ENCODE peak calls at places on chromosomes 7 and 10, in seven cellular contexts. N, I, D, S, U, Q and Z are unnamed samples.

GRCh38 chr10:82544377-82544776 is 669.4 kb downstream of the NRG3 start:
- DNase-seq in N (no peak), I (no peak), D (no peak), S (no peak), U (no peak), Q (no peak), Z (no peak)

GRCh38 chr7:130277763-130278643 is 11.3 kb downstream of the CPA2 start:
- DNase-seq in N (peak; percentile 77), I (peak; percentile 44), D (peak; percentile 74), S (no peak), U (peak; percentile 30), Q (peak; percentile 75), Z (peak; percentile 60)

GRCh38 chr7:378041-378420 is 88.1 kb downstream of the FOXL3 start:
- DNase-seq in N (no peak), I (no peak), D (no peak), S (peak; percentile 23), U (no peak), Q (peak; percentile 4), Z (no peak)

GRCh38 chr10:86601956-86602592 is 52.3 kb upstream of the OPN4 start:
- DNase-seq in N (no peak), I (no peak), D (no peak), S (no peak), U (no peak), Q (no peak), Z (no peak)

GRCh38 chr7:13092708-13093005 is 405.2 kb downstream of the ARL4A start:
- DNase-seq in N (no peak), I (no peak), D (no peak), S (no peak), U (no peak), Q (no peak), Z (no peak)

GRCh38 chr10:48456361-48456804 is 148.5 kb downstream of the ARHGAP22 start:
- DNase-seq in N (no peak), I (no peak), D (no peak), S (peak; percentile 79), U (no peak), Q (no peak), Z (no peak)

GRCh38 chr7:158549176-158549833 is 38.3 kb downstream of the PTPRN2 start:
- DNase-seq in N (peak; percentile 2), I (no peak), D (peak; percentile 62), S (peak; percentile 42), U (no peak), Q (peak; percentile 67), Z (no peak)

GRCh38 chr7:94525917-94526316 is 16.3 kb downstream of the CASD1 start:
- DNase-seq in N (peak; percentile 8), I (no peak), D (no peak), S (no peak), U (no peak), Q (no peak), Z (no peak)

GRCh38 chr10:126092806-126093205 is 196.4 kb downstream of the FANK1 start:
- DNase-seq in N (peak; percentile 76), I (no peak), D (no peak), S (no peak), U (no peak), Q (no peak), Z (no peak)

GRCh38 chr7:75944507-75944906 is 29.6 kb downstream of the POR start:
- DNase-seq in N (no peak), I (no peak), D (no peak), S (no peak), U (no peak), Q (no peak), Z (no peak)

GRCh38 chr7:2583798-2584580 is 25.2 kb downstream of the IQCE start:
- DNase-seq in N (no peak), I (no peak), D (no peak), S (no peak), U (no peak), Q (no peak), Z (no peak)

GRCh38 chr10:78931333-78932083 is 137.3 kb upstream of the ZMIZ1 start:
- DNase-seq in N (peak; percentile 96), I (no peak), D (no peak), S (no peak), U (no peak), Q (no peak), Z (no peak)

GRCh38 chr7:38190010-38190409 is 12.0 kb downstream of the STARD3NL start:
- DNase-seq in N (no peak), I (no peak), D (no peak), S (no peak), U (no peak), Q (no peak), Z (no peak)

GRCh38 chr10:131141645-131142445 is 169.7 kb downstream of the TCERG1L start:
- DNase-seq in N (no peak), I (no peak), D (no peak), S (no peak), U (no peak), Q (no peak), Z (no peak)

GRCh38 chr10:75532253-75532924 is 101.0 kb downstream of the LRMDA start:
- DNase-seq in N (peak; percentile 75), I (no peak), D (no peak), S (no peak), U (no peak), Q (no peak), Z (no peak)

GRCh38 chr7:107100824-107101223 is 56.3 kb downstream of the PRKAR2B start:
- DNase-seq in N (no peak), I (no peak), D (no peak), S (no peak), U (no peak), Q (no peak), Z (no peak)

GRCh38 chr7:152522551-152522950 is 86.7 kb upstream of the KMT2C start:
- DNase-seq in N (no peak), I (no peak), D (no peak), S (no peak), U (no peak), Q (no peak), Z (no peak)

GRCh38 chr7:24227068-24227467 is 56.9 kb upstream of the NPY start:
- DNase-seq in N (no peak), I (no peak), D (no peak), S (no peak), U (no peak), Q (no peak), Z (no peak)

GRCh38 chr10:100579261-100579660 is 43.5 kb downstream of the HIF1AN start:
- DNase-seq in N (no peak), I (no peak), D (no peak), S (no peak), U (no peak), Q (no peak), Z (no peak)

GRCh38 chr10:21724020-21724589 is 190.1 kb downstream of the MLLT10 start:
- DNase-seq in N (no peak), I (no peak), D (no peak), S (no peak), U (no peak), Q (no peak), Z (no peak)

GRCh38 chr7:134690614-134691504 is 44.2 kb downstream of the BPGM start:
- DNase-seq in N (peak; percentile 59), I (no peak), D (no peak), S (no peak), U (no peak), Q (no peak), Z (no peak)

GRCh38 chr10:126508535-126509040 is 120.3 kb upstream of the ADAM12 start:
- DNase-seq in N (no peak), I (no peak), D (peak; percentile 36), S (no peak), U (no peak), Q (peak; percentile 32), Z (peak; percentile 27)

GRCh38 chr7:8119228-8119627 is 142.7 kb downstream of the ICA1 start:
- DNase-seq in N (no peak), I (no peak), D (no peak), S (no peak), U (no peak), Q (no peak), Z (no peak)

GRCh38 chr7:142240546-142240945 is 17.3 kb downstream of the PRSS58 start:
- DNase-seq in N (no peak), I (no peak), D (no peak), S (no peak), U (no peak), Q (no peak), Z (no peak)

GRCh38 chr7:137942459-137943115 is 59.3 kb downstream of the CREB3L2 start:
- DNase-seq in N (no peak), I (no peak), D (no peak), S (no peak), U (no peak), Q (no peak), Z (no peak)

GRCh38 chr7:137943132-137943551 is 58.7 kb downstream of the CREB3L2 start:
- DNase-seq in N (peak; percentile 96), I (no peak), D (no peak), S (no peak), U (no peak), Q (peak; percentile 26), Z (no peak)

GRCh38 chr7:137944168-137944567 is 57.7 kb downstream of the CREB3L2 start:
- DNase-seq in N (peak; percentile 93), I (no peak), D (no peak), S (no peak), U (no peak), Q (no peak), Z (no peak)

GRCh38 chr7:137937202-137937560 is 64.7 kb downstream of the CREB3L2 start:
- DNase-seq in N (peak; percentile 60), I (no peak), D (no peak), S (no peak), U (no peak), Q (no peak), Z (no peak)

GRCh38 chr7:137940656-137941518 is 61.0 kb downstream of the CREB3L2 start:
- DNase-seq in N (peak; percentile 67), I (no peak), D (no peak), S (no peak), U (no peak), Q (no peak), Z (no peak)
- TF ChIP-seq CTCF in N (no peak), I (no peak), D (no peak), S (no peak), U (no peak), Q (no peak), Z (no peak)

GRCh38 chr7:45407730-45408406 is 166.3 kb upstream of the ADCY1 start:
- DNase-seq in N (no peak), I (no peak), D (peak; percentile 56), S (no peak), U (no peak), Q (peak; percentile 76), Z (peak; percentile 57)
- TF ChIP-seq CTCF in N (no peak), I (peak; percentile 34), D (peak; percentile 47), S (no peak), U (no peak), Q (peak; percentile 39), Z (peak; percentile 8)

GRCh38 chr7:77439572-77439971 is 23.4 kb upstream of the GSAP start:
- DNase-seq in N (no peak), I (no peak), D (peak; percentile 23), S (peak; percentile 76), U (peak; percentile 60), Q (no peak), Z (no peak)
- TF ChIP-seq CTCF in N (peak; percentile 37), I (peak; percentile 41), D (peak; percentile 19), S (peak; percentile 55), U (peak; percentile 13), Q (no peak), Z (no peak)

DNA sequence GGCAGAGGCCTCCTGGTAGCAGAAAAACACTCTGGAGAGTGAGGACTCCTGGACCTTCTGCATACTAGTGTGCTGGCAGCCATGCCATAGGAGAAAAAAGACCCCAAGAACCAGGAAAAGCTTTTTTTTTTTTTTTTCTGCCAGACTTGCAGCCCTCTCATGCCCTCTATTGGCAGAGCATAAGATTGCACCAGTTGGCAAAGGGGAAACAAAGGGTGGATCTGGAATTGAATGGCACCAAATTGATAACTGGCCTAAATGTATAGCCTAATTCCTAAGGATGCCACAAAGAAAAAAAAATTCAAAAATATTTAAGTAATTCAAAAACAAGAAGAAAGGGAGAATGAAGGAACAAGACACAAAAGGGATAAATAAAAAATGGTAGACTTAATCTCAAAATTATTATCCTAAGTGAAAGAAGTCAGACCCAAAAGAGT is 112.5 kb upstream of the GHITM start:
- DNase-seq in N (no peak), I (peak; percentile 7), D (peak; percentile 58), S (no peak), U (peak; percentile 25), Q (peak; percentile 50), Z (peak; percentile 55)
- TF ChIP-seq CTCF in N (peak; percentile 56), I (peak; percentile 79), D (peak; percentile 90), S (peak; percentile 59), U (peak; percentile 57), Q (peak; percentile 74), Z (peak; percentile 87)